ENCODE peak calls at places on chromosomes 3 and 15, in four cellular contexts. D is epithelial cell of proximal tubule, Y is sigmoid colon, P is AG10803. M is an unnamed sample.

GRCh38 chr3:142691527-142691926 is 32.3 kb upstream of the TRPC1 start:
- DNase-seq in D (no peak), Y (no peak), P (no peak), M (no peak)

GRCh38 chr15:68310811-68311463 is 33.4 kb downstream of the FEM1B start:
- DNase-seq in D (no peak), Y (no peak), P (no peak), M (no peak)

GRCh38 chr15:85702321-85703230 is 92.1 kb downstream of the KLHL25 start:
- DNase-seq in D (no peak), Y (no peak), P (peak), M (peak)

GRCh38 chr3:42544492-42545283 is 37.1 kb downstream of the SEC22C start:
- DNase-seq in D (no peak), Y (peak), P (no peak), M (peak)

GRCh38 chr3:73060302-73060723 is 1.1 kb upstream of the EBLN2 start:
- DNase-seq in D (no peak), Y (no peak), P (peak), M (no peak)

GRCh38 chr3:194351080-194351672 is at the start of gene CPN2:
- DNase-seq in D (no peak), Y (no peak), P (no peak), M (no peak)

GRCh38 chr3:172591876-172592771 is 68.9 kb upstream of the TNFSF10 start:
- DNase-seq in D (no peak), Y (no peak), P (no peak), M (no peak)

GRCh38 chr3:114714237-114714636 is 420.4 kb downstream of the TIGIT start:
- DNase-seq in D (no peak), Y (no peak), P (no peak), M (peak)

GRCh38 chr15:38650384-38650783 is 85.8 kb upstream of the RASGRP1 start:
- DNase-seq in D (no peak), Y (no peak), P (no peak), M (no peak)

GRCh38 chr15:79595995-79596622 is 164.0 kb downstream of the MINAR1 start:
- DNase-seq in D (peak), Y (no peak), P (peak), M (peak)

GRCh38 chr3:172530101-172530561 is 6.9 kb upstream of the TNFSF10 start:
- DNase-seq in D (no peak), Y (no peak), P (no peak), M (no peak)

GRCh38 chr15:72315706-72316370 is 4.1 kb downstream of the CELF6 start:
- DNase-seq in D (no peak), Y (no peak), P (no peak), M (no peak)

GRCh38 chr3:88113311-88114162 is 36.2 kb upstream of the C3orf38 start:
- DNase-seq in D (peak), Y (no peak), P (peak), M (peak)

GRCh38 chr15:82177291-82178010 is 85.1 kb downstream of the EFL1 start:
- DNase-seq in D (no peak), Y (peak), P (peak), M (peak)

GRCh38 chr3:42067324-42067723 is 23.8 kb upstream of the TRAK1 start:
- DNase-seq in D (no peak), Y (no peak), P (peak), M (peak)

DNA sequence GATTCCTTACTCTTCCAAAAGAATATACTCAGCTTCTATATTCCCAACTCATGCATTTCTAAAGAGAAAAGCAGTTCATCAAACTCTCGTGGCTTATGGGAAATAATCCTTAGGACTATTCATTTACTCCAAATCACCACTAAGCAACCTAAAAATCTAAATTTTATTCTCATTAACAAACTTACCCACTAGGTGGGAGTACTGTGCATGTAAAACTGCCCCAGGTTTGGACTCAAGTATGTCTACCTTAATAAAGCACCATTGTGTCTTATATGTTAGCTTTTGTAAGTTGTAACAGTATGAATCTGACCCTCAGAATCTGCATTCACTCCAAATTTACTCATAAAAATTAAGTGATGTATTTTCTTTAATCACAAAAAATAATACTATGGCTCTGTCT is 25.3 kb downstream of the RAD18 start:
- DNase-seq in D (no peak), Y (no peak), P (peak), M (peak)
- TF ChIP-seq CTCF in D (peak), Y (no peak), P (peak), M (peak)

DNA sequence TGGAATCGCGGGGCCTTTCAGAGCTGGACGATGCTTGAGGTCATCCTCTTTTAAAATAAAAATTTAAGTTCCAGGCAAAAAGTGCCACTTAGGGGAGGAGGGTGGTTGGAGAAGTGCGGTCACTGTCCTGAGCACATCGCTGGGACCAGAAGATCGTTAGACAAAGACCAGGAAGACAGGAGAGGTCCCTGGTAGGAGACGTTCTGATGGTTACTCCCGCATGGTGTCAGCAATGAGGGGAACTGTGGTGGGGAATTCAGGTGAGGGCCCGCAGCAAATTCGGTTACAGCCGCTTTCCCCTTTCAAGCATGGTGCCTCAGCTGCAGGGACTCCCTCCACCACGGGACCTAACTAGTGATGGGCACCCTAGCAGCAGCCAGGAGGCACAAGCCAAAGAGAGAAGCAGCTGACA is 1.0 kb upstream of the ISY1 start:
- DNase-seq in D (no peak), Y (no peak), P (no peak), M (no peak)
- H3K4me3 ChIP-seq in D (peak), Y (peak), P (peak), M (peak)

DNA sequence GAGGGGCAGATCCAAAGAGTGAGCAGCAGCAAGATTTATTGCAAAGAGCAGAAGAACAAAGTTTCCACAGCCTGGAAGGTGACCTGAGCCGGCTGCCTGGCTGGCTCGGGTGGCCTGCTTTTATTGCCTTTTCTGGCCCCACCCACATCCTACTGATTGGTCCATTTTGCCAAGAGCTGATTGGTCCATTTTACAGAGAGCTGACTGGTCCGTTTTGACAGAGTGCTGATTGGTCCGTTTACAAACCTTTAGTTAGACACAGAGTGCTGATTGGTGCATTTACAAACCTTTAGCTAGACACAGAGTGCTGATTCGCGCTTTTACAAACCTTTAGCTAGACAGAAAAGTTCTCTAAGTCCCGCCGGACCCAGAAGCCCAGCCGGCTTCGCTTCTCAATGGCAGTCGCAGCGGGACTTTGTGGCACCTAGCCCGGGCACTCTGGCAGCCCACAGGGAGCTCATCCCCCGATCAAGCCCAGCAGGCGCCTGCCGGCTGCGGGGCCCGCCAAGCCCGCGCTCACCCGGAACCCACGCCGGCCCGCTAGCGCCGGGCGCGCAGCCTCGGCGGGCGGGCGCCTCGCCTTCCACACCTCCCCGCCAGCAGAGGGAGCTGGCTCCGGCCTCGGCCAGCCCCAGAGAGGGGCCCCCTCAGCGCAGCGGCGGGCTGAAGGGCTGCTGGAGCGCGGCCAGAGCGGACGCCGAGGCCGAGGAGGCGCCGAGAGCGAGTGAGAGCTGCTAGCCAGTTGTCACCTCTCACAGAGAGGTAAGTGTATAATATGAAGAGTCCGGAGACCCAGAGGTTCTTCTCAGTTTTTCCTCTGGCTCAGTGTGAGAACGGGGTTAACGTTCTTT is 339.2 kb downstream of the CHL1 start:
- DNase-seq in D (no peak), Y (peak), P (peak), M (peak)
- TF ChIP-seq CTCF in D (peak), Y (no peak), P (no peak), M (no peak)

GRCh38 chr15:98546325-98546724 is 102.0 kb upstream of the IGF1R start:
- DNase-seq in D (no peak), Y (no peak), P (no peak), M (no peak)

GRCh38 chr15:98547255-98547654 is 101.1 kb upstream of the IGF1R start:
- DNase-seq in D (no peak), Y (no peak), P (no peak), M (no peak)

GRCh38 chr15:98548172-98548971 is 100.0 kb upstream of the IGF1R start:
- DNase-seq in D (peak), Y (peak), P (peak), M (peak)

GRCh38 chr15:98549003-98549402 is 99.3 kb upstream of the IGF1R start:
- DNase-seq in D (no peak), Y (no peak), P (no peak), M (no peak)

DNA sequence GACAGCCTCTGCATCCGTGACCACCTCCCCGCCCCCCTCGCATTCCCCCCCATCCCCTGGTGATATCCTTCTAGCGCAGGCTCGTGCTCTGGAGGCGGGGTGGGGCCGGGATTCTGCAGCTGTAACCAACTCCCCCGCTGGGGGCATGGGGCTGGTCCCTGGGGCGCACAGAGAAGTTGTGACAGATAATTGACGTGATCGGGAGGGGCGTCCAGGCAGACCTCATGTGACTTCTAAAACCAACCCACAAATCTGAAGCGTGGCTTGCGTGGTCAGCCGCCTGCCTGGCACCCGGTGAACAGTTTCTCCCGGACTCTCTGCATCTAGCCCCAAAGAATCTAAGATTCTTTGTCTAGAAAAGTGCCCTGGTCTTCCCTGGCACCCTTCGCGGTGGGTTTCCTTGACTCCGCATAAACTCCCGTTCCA is 100.6 kb upstream of the IGF1R start:
- DNase-seq in D (no peak), Y (peak), P (no peak), M (peak)
- H3K4me3 ChIP-seq in D (peak), Y (peak), P (peak), M (peak)

GRCh38 chr3:188590556-188590955 is 436.6 kb downstream of the LPP start:
- DNase-seq in D (no peak), Y (no peak), P (no peak), M (no peak)

GRCh38 chr3:188594137-188594536 is 440.2 kb downstream of the LPP start:
- DNase-seq in D (peak), Y (no peak), P (peak), M (peak)

GRCh38 chr3:188598872-188599271 is 444.9 kb downstream of the LPP start:
- DNase-seq in D (no peak), Y (no peak), P (no peak), M (no peak)

DNA sequence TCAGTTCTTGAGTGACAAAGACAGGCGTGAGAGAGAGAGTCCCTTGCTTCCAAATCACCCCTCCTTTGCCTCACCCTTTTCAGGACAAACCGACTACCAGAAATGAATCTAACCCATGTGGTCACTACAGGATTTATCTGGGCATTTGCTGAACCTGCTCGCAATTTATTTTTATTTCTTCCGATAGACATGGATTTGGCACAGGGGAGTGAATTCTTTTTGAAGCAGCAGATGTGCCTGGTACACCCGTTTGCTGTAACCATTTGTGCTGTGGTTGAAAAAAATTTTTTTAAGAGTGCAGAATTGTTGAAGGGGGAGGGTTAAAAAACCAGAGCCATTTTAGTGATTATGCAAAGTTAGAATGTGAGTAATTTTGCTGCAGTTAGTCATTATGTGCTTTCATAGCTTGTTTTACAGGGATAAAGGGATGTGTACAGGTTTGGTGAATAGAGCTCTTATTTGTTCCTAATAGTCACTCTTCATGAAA is 442.0 kb downstream of the LPP start:
- DNase-seq in D (no peak), Y (no peak), P (peak), M (peak)
- TF ChIP-seq CTCF in D (no peak), Y (no peak), P (no peak), M (no peak)

DNA sequence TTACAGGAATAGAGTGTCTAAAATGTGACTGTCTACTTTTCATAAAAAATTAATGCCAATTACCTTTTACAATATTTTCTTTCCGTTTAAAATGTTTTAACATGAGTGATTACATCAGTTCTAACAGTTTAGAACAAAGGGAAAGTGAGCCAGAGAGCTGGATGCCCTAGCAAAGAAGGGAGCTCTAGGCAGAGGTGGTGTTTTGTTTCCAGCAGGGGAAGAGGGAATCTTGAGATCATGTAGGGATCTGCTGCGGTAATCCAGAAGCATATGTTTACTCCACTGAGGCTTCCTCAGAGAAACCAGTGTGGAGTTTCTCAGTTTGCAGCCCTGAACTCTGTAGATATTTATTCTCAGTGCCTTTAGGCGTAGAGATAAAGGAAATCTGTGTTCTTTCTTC is 399.3 kb downstream of the NLGN1 start:
- DNase-seq in D (no peak), Y (no peak), P (no peak), M (no peak)
- H3K4me3 ChIP-seq in D (no peak), Y (no peak), P (no peak), M (no peak)

DNA sequence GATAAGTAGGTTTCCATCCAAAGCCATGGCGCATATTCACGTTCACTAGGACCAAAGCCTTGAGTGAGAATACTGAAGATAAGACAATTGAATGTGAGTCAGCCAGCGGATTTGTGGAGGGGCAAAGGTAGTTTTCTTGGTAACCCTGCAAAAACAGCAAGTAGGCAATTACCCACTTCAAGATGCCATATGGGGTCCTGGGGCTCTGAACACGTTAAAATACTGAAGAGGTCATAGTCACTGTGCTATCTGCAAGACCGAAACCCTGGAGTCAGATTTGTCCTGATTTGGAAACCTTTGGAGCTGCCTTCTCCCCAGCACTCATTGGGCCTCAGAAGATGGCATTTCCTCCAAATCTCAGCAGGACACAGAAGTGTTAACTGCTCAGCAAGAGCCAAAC is 646.9 kb upstream of the LMCD1 start:
- DNase-seq in D (no peak), Y (no peak), P (no peak), M (no peak)
- TF ChIP-seq CTCF in D (no peak), Y (no peak), P (no peak), M (no peak)

GRCh38 chr3:23376516-23377248 is 173.6 kb downstream of the UBE2E2 start:
- DNase-seq in D (no peak), Y (no peak), P (peak), M (no peak)

GRCh38 chr3:23368731-23369130 is 165.6 kb downstream of the UBE2E2 start:
- DNase-seq in D (no peak), Y (no peak), P (no peak), M (no peak)

GRCh38 chr3:23377928-23378672 is 175.0 kb downstream of the UBE2E2 start:
- DNase-seq in D (no peak), Y (no peak), P (no peak), M (no peak)

GRCh38 chr3:23372296-23372695 is 169.2 kb downstream of the UBE2E2 start:
- DNase-seq in D (no peak), Y (no peak), P (no peak), M (peak)
- H3K4me3 ChIP-seq in D (no peak), Y (no peak), P (no peak), M (no peak)

GRCh38 chr3:1987983-1988382 is 110.7 kb upstream of the CNTN4 start:
- DNase-seq in D (no peak), Y (no peak), P (no peak), M (peak)
- TF ChIP-seq CTCF in D (peak), Y (no peak), P (no peak), M (peak)

DNA sequence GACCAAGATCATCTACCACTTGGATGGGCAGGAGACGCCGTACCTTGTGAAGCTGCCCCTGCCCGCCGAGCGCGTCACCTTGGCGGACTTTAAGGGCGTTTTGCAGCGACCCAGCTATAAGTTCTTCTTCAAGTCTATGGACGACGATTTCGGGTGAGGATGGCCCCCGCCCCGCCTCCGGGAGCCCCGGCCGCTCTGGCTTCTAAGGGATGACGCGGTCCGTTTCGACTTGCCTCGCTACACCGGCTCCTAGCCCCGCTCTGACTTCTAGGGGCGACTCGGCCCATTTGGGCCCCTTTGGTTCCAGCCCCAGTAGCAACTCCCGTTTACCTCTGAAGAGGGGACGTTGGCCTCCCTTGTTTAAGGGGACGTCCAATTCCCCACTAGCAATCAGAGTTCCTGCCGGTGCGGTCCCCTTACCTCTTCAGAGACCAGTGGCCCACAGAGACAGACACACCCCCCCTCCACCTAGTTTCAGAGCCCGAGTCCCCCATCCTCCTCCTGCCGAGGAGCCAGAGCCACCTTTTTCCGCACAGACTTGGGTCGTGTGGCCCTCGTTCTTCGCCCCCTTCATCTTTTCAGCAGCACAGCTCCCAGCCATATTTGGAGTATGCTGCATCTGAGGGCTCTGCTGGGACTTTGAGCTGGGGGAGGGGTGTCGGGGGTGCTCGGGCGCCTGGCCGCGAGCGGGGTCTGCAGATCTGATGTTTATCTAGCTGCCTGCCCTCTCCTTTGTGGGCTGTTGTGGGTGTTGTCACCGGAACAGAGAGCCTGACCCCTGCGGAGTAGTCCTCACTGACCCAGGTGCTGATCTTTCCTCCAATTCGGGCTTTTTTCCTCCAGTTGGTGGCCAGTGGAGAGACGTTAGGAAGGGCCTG is 706 bp downstream of the DVL3 start:
- DNase-seq in D (no peak), Y (peak), P (peak), M (no peak)
- H3K4me3 ChIP-seq in D (peak), Y (peak), P (peak), M (peak)

M was measured in fibroblast of pulmonary artery.